ENCODE peak calls at places on chromosomes 6 and 20, in nine cellular contexts. E is GM12878, V is ovary, F is IMR-90, Z is A549, Y is HCT116, J is tibial nerve, L is heart left ventricle, S is body of pancreas. C is an unnamed sample.

GRCh38 chr20:32731882-32732266 is 11.4 kb downstream of the COMMD7 start:
- DNase-seq in E (no peak), V (no peak), F (no peak), Z (peak; percentile 85), Y (no peak), J (no peak), L (no peak), S (peak; percentile 22), C (no peak)

GRCh38 chr6:27251672-27252251 is 4.3 kb downstream of the PRSS16 start:
- DNase-seq in E (peak; percentile 40), V (peak; percentile 52), F (peak; percentile 38), Z (peak; percentile 92), Y (peak; percentile 85), J (no peak), L (peak; percentile 70), S (peak; percentile 95), C (peak; percentile 68)

GRCh38 chr6:9405369-9405768 is 970.0 kb upstream of the SLC35B3 start:
- DNase-seq in E (no peak), V (no peak), F (peak; percentile 91), Z (peak; percentile 28), Y (peak; percentile 63), J (no peak), L (no peak), S (no peak), C (no peak)

GRCh38 chr6:20655317-20655716 is 121.1 kb downstream of the CDKAL1 start:
- DNase-seq in E (no peak), V (no peak), F (peak; percentile 53), Z (no peak), Y (no peak), J (no peak), L (no peak), S (no peak), C (no peak)

GRCh38 chr6:33620584-33621395 is at the start of gene ITPR3:
- DNase-seq in E (peak; percentile 28), V (peak; percentile 48), F (peak; percentile 27), Z (peak; percentile 66), Y (peak; percentile 37), J (peak; percentile 33), L (peak; percentile 77), S (peak; percentile 77), C (peak; percentile 46)

GRCh38 chr20:24001901-24002405 is 13.4 kb upstream of the GGTLC1 start:
- DNase-seq in E (no peak), V (no peak), F (no peak), Z (no peak), Y (no peak), J (no peak), L (no peak), S (no peak), C (no peak)

GRCh38 chr20:41643504-41643938 is 25.3 kb upstream of the CHD6 start:
- DNase-seq in E (no peak), V (peak; percentile 51), F (peak; percentile 80), Z (peak; percentile 87), Y (peak; percentile 6), J (no peak), L (no peak), S (peak; percentile 66), C (peak; percentile 72)

GRCh38 chr6:167676000-167676665 is 150.6 kb upstream of the AFDN start:
- DNase-seq in E (no peak), V (peak; percentile 49), F (no peak), Z (peak; percentile 42), Y (no peak), J (no peak), L (no peak), S (peak; percentile 92), C (peak; percentile 33)

GRCh38 chr20:20480126-20480525 is 112.2 kb downstream of the INSM1 start:
- DNase-seq in E (no peak), V (no peak), F (no peak), Z (no peak), Y (no peak), J (no peak), L (no peak), S (no peak), C (no peak)

GRCh38 chr20:20482453-20482852 is 114.5 kb downstream of the INSM1 start:
- DNase-seq in E (no peak), V (no peak), F (no peak), Z (no peak), Y (no peak), J (no peak), L (no peak), S (no peak), C (no peak)

GRCh38 chr20:20480689-20481088 is 112.8 kb downstream of the INSM1 start:
- DNase-seq in E (no peak), V (no peak), F (peak; percentile 84), Z (peak; percentile 19), Y (peak; percentile 15), J (no peak), L (no peak), S (no peak), C (no peak)

GRCh38 chr20:20487811-20488210 is 119.9 kb downstream of the INSM1 start:
- DNase-seq in E (no peak), V (no peak), F (peak; percentile 38), Z (no peak), Y (no peak), J (no peak), L (no peak), S (no peak), C (no peak)

DNA sequence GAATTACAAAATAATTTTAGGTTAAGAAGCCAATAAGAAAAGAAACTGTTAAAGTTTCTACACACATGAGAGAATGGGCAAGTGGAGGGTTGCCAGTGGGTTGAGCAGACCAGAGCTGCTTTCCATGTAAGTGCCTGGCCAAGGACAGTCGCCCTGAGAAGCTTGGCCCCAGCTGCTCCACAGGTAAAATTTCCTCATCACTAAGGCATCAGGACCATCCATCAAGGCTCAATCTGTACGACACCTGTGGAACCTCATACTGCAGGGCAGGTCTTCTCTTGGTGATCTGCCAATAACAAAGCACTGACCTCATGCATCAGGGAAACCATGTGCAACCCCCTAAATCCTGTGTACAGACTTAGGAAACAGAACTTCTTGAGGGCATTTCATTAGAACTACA is 115.4 kb downstream of the INSM1 start:
- DNase-seq in E (no peak), V (no peak), F (no peak), Z (no peak), Y (no peak), J (no peak), L (no peak), S (no peak), C (no peak)
- TF ChIP-seq POLR2A in E (no peak), V (no peak), F (no peak), Z (no peak), Y (no peak), J (no peak), L (no peak), S (no peak), C (no peak)

GRCh38 chr20:34060970-34061369 is 51.1 kb downstream of the EIF2S2 start:
- DNase-seq in E (no peak), V (no peak), F (no peak), Z (no peak), Y (no peak), J (no peak), L (no peak), S (no peak), C (no peak)

GRCh38 chr20:34052414-34052813 is 58.7 kb downstream of the RALY start:
- DNase-seq in E (no peak), V (no peak), F (no peak), Z (no peak), Y (no peak), J (no peak), L (no peak), S (no peak), C (no peak)

GRCh38 chr20:34058831-34059230 is 53.2 kb downstream of the EIF2S2 start:
- DNase-seq in E (no peak), V (no peak), F (peak; percentile 23), Z (no peak), Y (no peak), J (no peak), L (no peak), S (no peak), C (no peak)

GRCh38 chr20:34049897-34050695 is 56.4 kb downstream of the RALY start:
- DNase-seq in E (no peak), V (no peak), F (no peak), Z (no peak), Y (no peak), J (peak; percentile 37), L (no peak), S (no peak), C (no peak)

GRCh38 chr20:34055290-34055689 is 56.8 kb downstream of the EIF2S2 start:
- DNase-seq in E (no peak), V (no peak), F (no peak), Z (no peak), Y (no peak), J (no peak), L (no peak), S (no peak), C (no peak)
- H3K27ac ChIP-seq in E (no peak overlapping the region), V (no peak overlapping the region), F (no peak overlapping the region), Z (no peak overlapping the region), Y (no peak overlapping the region), J (no peak overlapping the region), L (no peak overlapping the region), S (no peak overlapping the region), C (no peak overlapping the region)

DNA sequence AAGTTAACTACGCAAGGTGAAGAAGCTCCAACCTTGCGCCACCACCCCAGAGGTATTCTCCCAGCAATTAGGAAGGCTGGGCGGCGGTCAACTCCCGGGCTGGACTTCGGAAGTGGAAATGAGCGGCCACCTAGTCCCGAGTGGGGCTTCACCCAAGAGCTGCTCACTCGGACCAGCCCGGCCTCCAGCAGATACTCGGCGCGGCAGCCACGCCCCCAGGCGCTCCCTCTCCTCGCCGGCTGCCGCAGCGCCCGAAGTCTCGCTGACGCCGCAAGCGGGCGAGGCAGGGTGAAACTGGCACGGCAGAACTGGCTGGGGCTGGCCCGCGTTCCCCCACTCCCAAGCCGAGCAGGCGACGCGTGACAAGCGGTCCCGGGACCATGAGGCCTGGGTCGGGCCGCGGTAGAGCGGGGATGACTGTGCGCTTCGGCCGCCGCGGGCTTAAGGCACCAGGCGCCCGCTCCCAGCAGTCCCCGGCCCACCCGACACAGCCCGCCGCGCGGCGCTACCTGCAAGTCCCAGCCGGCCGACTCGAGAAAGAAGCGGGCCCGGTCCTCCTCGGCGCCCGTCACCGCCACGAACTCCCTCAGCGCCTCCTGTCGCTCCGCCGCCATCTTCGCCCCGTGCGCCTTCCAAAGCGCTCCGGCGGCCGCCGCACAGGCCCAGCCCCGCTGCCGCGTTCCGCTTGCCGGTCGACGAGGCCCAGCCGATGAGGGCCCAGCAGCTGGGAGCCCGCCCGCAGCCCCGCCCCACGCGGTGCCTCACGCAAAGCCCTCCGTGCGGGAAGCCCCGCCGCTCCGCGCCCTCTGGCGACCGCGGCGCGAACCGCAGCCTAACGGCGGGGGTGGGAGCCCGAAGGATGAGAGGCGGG is at the start of gene NSFL1C:
- DNase-seq in E (peak; percentile 59), V (peak; percentile 93), F (peak; percentile 93), Z (peak; percentile 97), Y (peak; percentile 85), J (peak; percentile 85), L (peak; percentile 97), S (peak; percentile 97), C (peak; percentile 97)
- TF ChIP-seq POLR2A in E (peak; percentile 94), V (peak; percentile 71), F (peak; percentile 85), Z (peak; percentile 85), Y (peak; percentile 43), J (peak; percentile 43), L (no peak), S (peak; percentile 57), C (peak; percentile 63)

GRCh38 chr6:50093116-50093937 is 43.6 kb upstream of the DEFB112 start:
- DNase-seq in E (no peak), V (no peak), F (no peak), Z (peak; percentile 2), Y (no peak), J (no peak), L (no peak), S (no peak), C (no peak)

GRCh38 chr6:50096267-50096666 is 46.5 kb upstream of the DEFB112 start:
- DNase-seq in E (no peak), V (no peak), F (no peak), Z (no peak), Y (no peak), J (no peak), L (no peak), S (no peak), C (no peak)

GRCh38 chr6:50091641-50092040 is 41.9 kb upstream of the DEFB112 start:
- DNase-seq in E (no peak), V (no peak), F (peak; percentile 48), Z (no peak), Y (no peak), J (no peak), L (no peak), S (no peak), C (no peak)

GRCh38 chr6:50098306-50098705 is 48.6 kb upstream of the DEFB112 start:
- DNase-seq in E (no peak), V (no peak), F (no peak), Z (no peak), Y (no peak), J (no peak), L (no peak), S (no peak), C (no peak)

DNA sequence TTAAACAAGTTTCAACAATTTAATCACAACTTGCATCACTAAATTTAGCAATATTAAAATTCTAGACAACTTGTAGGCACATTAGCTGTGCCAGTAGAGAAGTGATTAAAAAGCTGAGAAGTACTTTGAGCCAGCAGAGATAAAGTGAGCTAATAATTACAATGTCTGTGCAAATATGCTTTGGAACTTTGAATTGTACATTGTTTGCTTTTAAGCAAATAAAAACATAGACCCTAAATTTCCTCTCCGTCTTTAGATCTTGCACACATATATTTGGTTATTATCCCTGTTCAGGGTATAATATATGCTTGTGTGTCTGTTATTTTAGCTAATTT is 44.2 kb upstream of the DEFB112 start:
- DNase-seq in E (no peak), V (no peak), F (no peak), Z (no peak), Y (no peak), J (no peak), L (no peak), S (no peak), C (no peak)
- H3K27ac ChIP-seq in E (no peak overlapping the region), V (no peak overlapping the region), F (no peak overlapping the region), Z (no peak overlapping the region), Y (no peak overlapping the region), J (no peak overlapping the region), L (no peak overlapping the region), S (no peak overlapping the region), C (no peak overlapping the region)